ENCODE peak calls at places on chromosomes 11 and 22, in six cellular contexts. One of them, this sample, is unnamed. For H3K4me1 and H3K9me3, the result is how much of the 10 kb centered on the place peaks cover.

GRCh38 chr11:131064373-131064991 is 148.2 kb upstream of the SNX19 start:
- DNase-seq in CD4-positive, alpha-beta memory T cell: no peak
- DNase-seq in mammary epithelial cell: peak
- DNase-seq in upper lobe of right lung: peak
- DNase-seq in naive thymus-derived CD4-positive, alpha-beta T cell: no peak
- DNase-seq in HCT116: peak
- DNase-seq in this sample: peak

GRCh38 chr11:81449588-81450155 is 1284.0 kb downstream of the FAM181B start:
- DNase-seq in naive thymus-derived CD4-positive, alpha-beta T cell: no peak
- DNase-seq in upper lobe of right lung: no peak
- DNase-seq in mammary epithelial cell: peak
- DNase-seq in HCT116: no peak
- DNase-seq in CD4-positive, alpha-beta memory T cell: no peak
- DNase-seq in this sample: no peak

GRCh38 chr11:133081020-133081419 is 451.3 kb downstream of the OPCML start:
- DNase-seq in upper lobe of right lung: no peak
- DNase-seq in naive thymus-derived CD4-positive, alpha-beta T cell: no peak
- DNase-seq in HCT116: no peak
- DNase-seq in mammary epithelial cell: no peak
- DNase-seq in CD4-positive, alpha-beta memory T cell: no peak
- DNase-seq in this sample: no peak

GRCh38 chr11:117879516-117880480 is 3.3 kb upstream of the FXYD6 start:
- DNase-seq in upper lobe of right lung: no peak
- DNase-seq in naive thymus-derived CD4-positive, alpha-beta T cell: no peak
- DNase-seq in mammary epithelial cell: no peak
- DNase-seq in HCT116: no peak
- DNase-seq in CD4-positive, alpha-beta memory T cell: no peak
- DNase-seq in this sample: no peak

GRCh38 chr11:110373061-110373702 is 56.6 kb upstream of the FDX1 start:
- DNase-seq in HCT116: no peak
- DNase-seq in naive thymus-derived CD4-positive, alpha-beta T cell: no peak
- DNase-seq in mammary epithelial cell: peak
- DNase-seq in upper lobe of right lung: no peak
- DNase-seq in CD4-positive, alpha-beta memory T cell: no peak
- DNase-seq in this sample: no peak

GRCh38 chr11:65713212-65713969 is 1.3 kb downstream of the KAT5 start:
- DNase-seq in mammary epithelial cell: no peak
- DNase-seq in HCT116: no peak
- DNase-seq in upper lobe of right lung: no peak
- DNase-seq in CD4-positive, alpha-beta memory T cell: no peak
- DNase-seq in naive thymus-derived CD4-positive, alpha-beta T cell: no peak
- DNase-seq in this sample: no peak

GRCh38 chr11:36376315-36376887 is 80.3 kb downstream of the PRR5L start:
- DNase-seq in HCT116: no peak
- DNase-seq in upper lobe of right lung: peak
- DNase-seq in naive thymus-derived CD4-positive, alpha-beta T cell: no peak
- DNase-seq in CD4-positive, alpha-beta memory T cell: no peak
- DNase-seq in mammary epithelial cell: peak
- DNase-seq in this sample: peak

GRCh38 chr11:28833670-28834069 is 725.5 kb downstream of the METTL15 start:
- DNase-seq in CD4-positive, alpha-beta memory T cell: no peak
- DNase-seq in upper lobe of right lung: no peak
- DNase-seq in naive thymus-derived CD4-positive, alpha-beta T cell: no peak
- DNase-seq in mammary epithelial cell: peak
- DNase-seq in HCT116: no peak
- DNase-seq in this sample: no peak

DNA sequence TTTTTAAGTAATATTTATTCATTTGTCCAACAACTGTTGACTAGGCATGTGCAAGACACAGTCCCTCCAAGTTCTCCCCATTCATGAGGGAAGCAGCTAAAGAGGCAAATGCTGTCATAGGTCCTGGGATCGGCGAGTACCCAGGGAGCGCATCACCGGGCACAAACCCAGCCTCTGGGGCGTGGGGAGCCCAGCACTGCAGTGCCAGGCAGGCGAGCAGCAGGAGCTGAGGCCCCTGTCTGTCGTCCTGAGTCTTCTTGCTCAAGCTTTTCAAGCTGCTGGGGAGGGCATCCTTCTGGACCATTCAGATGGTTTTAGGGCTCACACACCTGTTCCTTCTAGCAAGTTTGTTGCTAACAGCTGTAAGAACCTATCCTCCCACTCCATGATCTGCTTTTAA is 62.1 kb downstream of the PPFIA1 start:
- DNase-seq in upper lobe of right lung: no peak
- DNase-seq in mammary epithelial cell: no peak
- DNase-seq in CD4-positive, alpha-beta memory T cell: no peak
- DNase-seq in naive thymus-derived CD4-positive, alpha-beta T cell: no peak
- DNase-seq in HCT116: no peak
- DNase-seq in this sample: no peak
- H3K4me3 ChIP-seq in upper lobe of right lung: no peak
- H3K4me3 ChIP-seq in mammary epithelial cell: no peak
- H3K4me3 ChIP-seq in CD4-positive, alpha-beta memory T cell: no peak
- H3K4me3 ChIP-seq in naive thymus-derived CD4-positive, alpha-beta T cell: no peak
- H3K4me3 ChIP-seq in HCT116: no peak
- H3K4me3 ChIP-seq in this sample: no peak

GRCh38 chr11:68365943-68366435 is 53.6 kb downstream of the LRP5 start:
- DNase-seq in upper lobe of right lung: no peak
- DNase-seq in mammary epithelial cell: no peak
- DNase-seq in HCT116: no peak
- DNase-seq in CD4-positive, alpha-beta memory T cell: no peak
- DNase-seq in naive thymus-derived CD4-positive, alpha-beta T cell: no peak
- DNase-seq in this sample: no peak
- H3K4me1 ChIP-seq in upper lobe of right lung: under half
- H3K4me1 ChIP-seq in mammary epithelial cell: under half
- H3K4me1 ChIP-seq in HCT116: under half
- H3K4me1 ChIP-seq in CD4-positive, alpha-beta memory T cell: under half
- H3K4me1 ChIP-seq in naive thymus-derived CD4-positive, alpha-beta T cell: under half
- H3K4me1 ChIP-seq in this sample: under half

DNA sequence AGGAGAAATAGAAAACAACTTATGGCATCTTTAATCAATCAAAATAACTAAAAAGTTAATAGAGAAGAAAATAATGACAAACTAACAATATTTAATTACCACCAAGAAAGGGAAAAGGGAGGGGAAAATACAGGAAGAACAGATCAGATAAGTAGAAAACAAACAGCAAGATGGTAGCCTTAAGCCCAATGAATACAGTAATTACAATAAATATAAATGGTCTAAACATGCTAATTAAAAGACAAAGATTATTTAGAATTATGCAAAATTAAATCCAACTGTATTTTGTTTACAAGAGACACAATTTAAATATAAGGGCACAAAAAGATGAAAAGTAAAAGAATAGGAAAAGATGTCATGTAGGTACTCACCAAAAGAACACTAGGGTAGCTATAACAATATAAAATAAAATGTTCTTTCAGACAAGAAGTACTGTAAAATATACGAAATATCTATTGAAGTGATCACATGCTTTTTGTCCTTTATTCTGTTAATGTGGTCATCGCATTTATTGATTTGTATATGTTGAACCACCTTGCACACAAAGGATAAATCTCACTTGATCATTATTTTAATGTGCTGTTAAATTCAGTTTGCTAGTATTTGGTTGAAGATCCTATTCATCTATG is 14.0 kb downstream of the C11orf65 start:
- DNase-seq in mammary epithelial cell: no peak
- DNase-seq in naive thymus-derived CD4-positive, alpha-beta T cell: no peak
- DNase-seq in upper lobe of right lung: no peak
- DNase-seq in HCT116: no peak
- DNase-seq in CD4-positive, alpha-beta memory T cell: no peak
- DNase-seq in this sample: no peak
- H3K9me3 ChIP-seq in mammary epithelial cell: under half
- H3K9me3 ChIP-seq in naive thymus-derived CD4-positive, alpha-beta T cell: under half
- H3K9me3 ChIP-seq in upper lobe of right lung: under half
- H3K9me3 ChIP-seq in HCT116: under half
- H3K9me3 ChIP-seq in CD4-positive, alpha-beta memory T cell: under half
- H3K9me3 ChIP-seq in this sample: under half

GRCh38 chr11:57316017-57316416 is 8.7 kb downstream of the TNKS1BP1 start:
- DNase-seq in mammary epithelial cell: no peak
- DNase-seq in naive thymus-derived CD4-positive, alpha-beta T cell: no peak
- DNase-seq in HCT116: no peak
- DNase-seq in CD4-positive, alpha-beta memory T cell: no peak
- DNase-seq in upper lobe of right lung: no peak
- DNase-seq in this sample: peak

GRCh38 chr11:57320719-57321387 is 3.9 kb downstream of the TNKS1BP1 start:
- DNase-seq in upper lobe of right lung: no peak
- DNase-seq in CD4-positive, alpha-beta memory T cell: no peak
- DNase-seq in naive thymus-derived CD4-positive, alpha-beta T cell: no peak
- DNase-seq in HCT116: no peak
- DNase-seq in mammary epithelial cell: no peak
- DNase-seq in this sample: peak

GRCh38 chr11:57315491-57315890 is 9.3 kb downstream of the TNKS1BP1 start:
- DNase-seq in HCT116: no peak
- DNase-seq in upper lobe of right lung: no peak
- DNase-seq in mammary epithelial cell: no peak
- DNase-seq in CD4-positive, alpha-beta memory T cell: no peak
- DNase-seq in naive thymus-derived CD4-positive, alpha-beta T cell: no peak
- DNase-seq in this sample: no peak

GRCh38 chr11:57320067-57320718 is 4.6 kb downstream of the TNKS1BP1 start:
- DNase-seq in CD4-positive, alpha-beta memory T cell: no peak
- DNase-seq in HCT116: no peak
- DNase-seq in upper lobe of right lung: no peak
- DNase-seq in naive thymus-derived CD4-positive, alpha-beta T cell: no peak
- DNase-seq in mammary epithelial cell: no peak
- DNase-seq in this sample: no peak

GRCh38 chr11:57318178-57318577 is 6.6 kb downstream of the TNKS1BP1 start:
- DNase-seq in upper lobe of right lung: no peak
- DNase-seq in naive thymus-derived CD4-positive, alpha-beta T cell: no peak
- DNase-seq in CD4-positive, alpha-beta memory T cell: no peak
- DNase-seq in mammary epithelial cell: no peak
- DNase-seq in HCT116: no peak
- DNase-seq in this sample: peak
- H3K4me3 ChIP-seq in upper lobe of right lung: no peak
- H3K4me3 ChIP-seq in naive thymus-derived CD4-positive, alpha-beta T cell: no peak
- H3K4me3 ChIP-seq in CD4-positive, alpha-beta memory T cell: no peak
- H3K4me3 ChIP-seq in mammary epithelial cell: no peak
- H3K4me3 ChIP-seq in HCT116: no peak
- H3K4me3 ChIP-seq in this sample: no peak

GRCh38 chr11:62128835-62129234 is 5.0 kb downstream of the INCENP start:
- DNase-seq in upper lobe of right lung: peak
- DNase-seq in HCT116: no peak
- DNase-seq in CD4-positive, alpha-beta memory T cell: no peak
- DNase-seq in naive thymus-derived CD4-positive, alpha-beta T cell: no peak
- DNase-seq in mammary epithelial cell: no peak
- DNase-seq in this sample: no peak
- H3K4me1 ChIP-seq in upper lobe of right lung: under half
- H3K4me1 ChIP-seq in HCT116: under half
- H3K4me1 ChIP-seq in CD4-positive, alpha-beta memory T cell: under half
- H3K4me1 ChIP-seq in naive thymus-derived CD4-positive, alpha-beta T cell: under half
- H3K4me1 ChIP-seq in mammary epithelial cell: under half
- H3K4me1 ChIP-seq in this sample: under half

GRCh38 chr22:48141301-48141700 is 1378.9 kb downstream of the TBC1D22A start:
- DNase-seq in mammary epithelial cell: no peak
- DNase-seq in CD4-positive, alpha-beta memory T cell: no peak
- DNase-seq in naive thymus-derived CD4-positive, alpha-beta T cell: no peak
- DNase-seq in upper lobe of right lung: no peak
- DNase-seq in HCT116: no peak
- DNase-seq in this sample: no peak
- H3K9me3 ChIP-seq in mammary epithelial cell: half or more
- H3K9me3 ChIP-seq in CD4-positive, alpha-beta memory T cell: under half
- H3K9me3 ChIP-seq in naive thymus-derived CD4-positive, alpha-beta T cell: under half
- H3K9me3 ChIP-seq in upper lobe of right lung: under half
- H3K9me3 ChIP-seq in HCT116: under half
- H3K9me3 ChIP-seq in this sample: under half

DNA sequence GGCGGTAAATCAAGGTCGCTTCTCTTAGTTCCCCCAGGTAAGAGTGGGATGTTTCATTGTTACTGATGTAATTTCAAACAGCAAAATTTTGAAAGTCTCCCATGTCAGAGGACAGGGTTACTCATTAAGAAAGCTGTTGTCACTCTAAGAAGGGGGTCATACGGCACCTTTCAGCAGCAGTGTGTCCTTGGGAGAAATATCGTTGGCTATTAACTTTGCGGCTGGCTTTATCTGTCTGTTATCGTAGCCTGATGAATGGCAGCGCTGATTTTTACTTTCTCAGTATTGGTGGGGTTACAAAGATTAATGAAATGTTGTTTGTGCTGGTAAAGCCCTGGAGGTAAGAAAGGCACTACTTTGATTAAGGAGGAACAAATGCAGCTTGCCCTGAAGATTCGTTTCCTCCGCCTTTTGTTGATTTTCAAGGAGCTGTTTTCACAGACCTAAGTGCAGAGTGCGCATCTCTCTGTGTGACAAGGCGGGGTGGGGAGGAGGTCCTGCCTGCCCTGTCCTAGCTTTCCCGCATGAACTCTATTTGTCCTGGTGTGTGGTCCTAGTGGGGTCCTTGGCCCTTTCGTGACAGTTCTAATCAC is 27.6 kb upstream of the FBXO3 start:
- DNase-seq in HCT116: peak
- DNase-seq in naive thymus-derived CD4-positive, alpha-beta T cell: no peak
- DNase-seq in upper lobe of right lung: no peak
- DNase-seq in CD4-positive, alpha-beta memory T cell: no peak
- DNase-seq in mammary epithelial cell: no peak
- DNase-seq in this sample: no peak
- H3K4me3 ChIP-seq in HCT116: peak
- H3K4me3 ChIP-seq in naive thymus-derived CD4-positive, alpha-beta T cell: no peak
- H3K4me3 ChIP-seq in upper lobe of right lung: peak
- H3K4me3 ChIP-seq in CD4-positive, alpha-beta memory T cell: no peak
- H3K4me3 ChIP-seq in mammary epithelial cell: peak
- H3K4me3 ChIP-seq in this sample: no peak